ENCODE peak calls at places on chromosomes 11 and 22, in ten cellular contexts. One of them, this sample, is unnamed. For H3K4me1, the result is how much of the 10 kb centered on the place peaks cover.

GRCh38 chr11:6413791-6414231 is 5.1 kb downstream of the APBB1 start:
- DNase-seq in psoas muscle: no peak
- DNase-seq in fibroblast of lung: no peak
- DNase-seq in cardiac muscle cell: no peak
- DNase-seq in heart left ventricle: no peak
- DNase-seq in effector memory CD4-positive, alpha-beta T cell: peak
- DNase-seq in tibial artery: no peak
- DNase-seq in CD8-positive, alpha-beta memory T cell: peak
- DNase-seq in GM23248: peak
- DNase-seq in esophagus squamous epithelium: no peak
- DNase-seq in this sample: no peak

GRCh38 chr11:23991140-23991539 is 505.7 kb upstream of the LUZP2 start:
- DNase-seq in psoas muscle: no peak
- DNase-seq in fibroblast of lung: peak
- DNase-seq in cardiac muscle cell: peak
- DNase-seq in heart left ventricle: no peak
- DNase-seq in effector memory CD4-positive, alpha-beta T cell: no peak
- DNase-seq in tibial artery: no peak
- DNase-seq in CD8-positive, alpha-beta memory T cell: no peak
- DNase-seq in GM23248: peak
- DNase-seq in esophagus squamous epithelium: no peak
- DNase-seq in this sample: no peak

GRCh38 chr22:32309585-32310251 is 47.9 kb upstream of the RFPL3 start:
- DNase-seq in psoas muscle: no peak
- DNase-seq in fibroblast of lung: no peak
- DNase-seq in cardiac muscle cell: no peak
- DNase-seq in heart left ventricle: no peak
- DNase-seq in effector memory CD4-positive, alpha-beta T cell: no peak
- DNase-seq in tibial artery: no peak
- DNase-seq in CD8-positive, alpha-beta memory T cell: no peak
- DNase-seq in GM23248: no peak
- DNase-seq in esophagus squamous epithelium: no peak
- DNase-seq in this sample: peak

GRCh38 chr11:69636512-69636866 is 4.5 kb upstream of the CCND1 start:
- DNase-seq in psoas muscle: peak
- DNase-seq in fibroblast of lung: peak
- DNase-seq in cardiac muscle cell: peak
- DNase-seq in heart left ventricle: peak
- DNase-seq in effector memory CD4-positive, alpha-beta T cell: no peak
- DNase-seq in tibial artery: peak
- DNase-seq in CD8-positive, alpha-beta memory T cell: peak
- DNase-seq in GM23248: peak
- DNase-seq in esophagus squamous epithelium: no peak
- DNase-seq in this sample: peak

GRCh38 chr11:30006876-30007275 is 10.0 kb downstream of the KCNA4 start:
- DNase-seq in psoas muscle: no peak
- DNase-seq in fibroblast of lung: no peak
- DNase-seq in cardiac muscle cell: no peak
- DNase-seq in heart left ventricle: no peak
- DNase-seq in effector memory CD4-positive, alpha-beta T cell: no peak
- DNase-seq in tibial artery: no peak
- DNase-seq in CD8-positive, alpha-beta memory T cell: no peak
- DNase-seq in GM23248: no peak
- DNase-seq in esophagus squamous epithelium: no peak
- DNase-seq in this sample: no peak

GRCh38 chr11:83219095-83219494 is 25.6 kb downstream of the ANKRD42 start:
- DNase-seq in psoas muscle: no peak
- DNase-seq in fibroblast of lung: no peak
- DNase-seq in cardiac muscle cell: peak
- DNase-seq in heart left ventricle: no peak
- DNase-seq in effector memory CD4-positive, alpha-beta T cell: no peak
- DNase-seq in tibial artery: no peak
- DNase-seq in CD8-positive, alpha-beta memory T cell: no peak
- DNase-seq in GM23248: no peak
- DNase-seq in esophagus squamous epithelium: no peak
- DNase-seq in this sample: peak

GRCh38 chr11:110088535-110089344 is 4.5 kb upstream of the ZC3H12C start:
- DNase-seq in psoas muscle: no peak
- DNase-seq in fibroblast of lung: no peak
- DNase-seq in cardiac muscle cell: no peak
- DNase-seq in heart left ventricle: no peak
- DNase-seq in effector memory CD4-positive, alpha-beta T cell: no peak
- DNase-seq in tibial artery: no peak
- DNase-seq in CD8-positive, alpha-beta memory T cell: no peak
- DNase-seq in GM23248: no peak
- DNase-seq in esophagus squamous epithelium: no peak
- DNase-seq in this sample: no peak

GRCh38 chr22:22080270-22080669 is 97.7 kb upstream of the TOP3B start:
- DNase-seq in psoas muscle: no peak
- DNase-seq in fibroblast of lung: no peak
- DNase-seq in cardiac muscle cell: no peak
- DNase-seq in heart left ventricle: no peak
- DNase-seq in effector memory CD4-positive, alpha-beta T cell: no peak
- DNase-seq in tibial artery: no peak
- DNase-seq in CD8-positive, alpha-beta memory T cell: no peak
- DNase-seq in GM23248: no peak
- DNase-seq in esophagus squamous epithelium: no peak
- DNase-seq in this sample: no peak

GRCh38 chr11:118998822-118999221 is 884 bp downstream of the CENATAC start:
- DNase-seq in psoas muscle: no peak
- DNase-seq in fibroblast of lung: peak
- DNase-seq in cardiac muscle cell: peak
- DNase-seq in heart left ventricle: no peak
- DNase-seq in effector memory CD4-positive, alpha-beta T cell: no peak
- DNase-seq in tibial artery: no peak
- DNase-seq in CD8-positive, alpha-beta memory T cell: no peak
- DNase-seq in GM23248: peak
- DNase-seq in esophagus squamous epithelium: no peak
- DNase-seq in this sample: peak

GRCh38 chr11:91396243-91397133 is 828.1 kb upstream of the FAT3 start:
- DNase-seq in psoas muscle: no peak
- DNase-seq in fibroblast of lung: peak
- DNase-seq in cardiac muscle cell: no peak
- DNase-seq in heart left ventricle: no peak
- DNase-seq in effector memory CD4-positive, alpha-beta T cell: no peak
- DNase-seq in tibial artery: no peak
- DNase-seq in CD8-positive, alpha-beta memory T cell: no peak
- DNase-seq in GM23248: no peak
- DNase-seq in esophagus squamous epithelium: no peak
- DNase-seq in this sample: no peak

GRCh38 chr11:20274031-20274430 is 89.5 kb upstream of the HTATIP2 start:
- DNase-seq in psoas muscle: no peak
- DNase-seq in fibroblast of lung: no peak
- DNase-seq in cardiac muscle cell: no peak
- DNase-seq in heart left ventricle: no peak
- DNase-seq in effector memory CD4-positive, alpha-beta T cell: no peak
- DNase-seq in tibial artery: no peak
- DNase-seq in CD8-positive, alpha-beta memory T cell: no peak
- DNase-seq in GM23248: no peak
- DNase-seq in esophagus squamous epithelium: no peak
- DNase-seq in this sample: no peak

GRCh38 chr11:11970556-11970955 is 37.9 kb downstream of the DKK3 start:
- DNase-seq in psoas muscle: no peak
- DNase-seq in fibroblast of lung: no peak
- DNase-seq in cardiac muscle cell: no peak
- DNase-seq in heart left ventricle: no peak
- DNase-seq in effector memory CD4-positive, alpha-beta T cell: no peak
- DNase-seq in tibial artery: no peak
- DNase-seq in CD8-positive, alpha-beta memory T cell: no peak
- DNase-seq in GM23248: no peak
- DNase-seq in esophagus squamous epithelium: no peak
- DNase-seq in this sample: no peak

GRCh38 chr11:1755344-1756023 is 5.1 kb upstream of the IFITM10 start:
- DNase-seq in psoas muscle: no peak
- DNase-seq in fibroblast of lung: no peak
- DNase-seq in cardiac muscle cell: no peak
- DNase-seq in heart left ventricle: peak
- DNase-seq in effector memory CD4-positive, alpha-beta T cell: no peak
- DNase-seq in tibial artery: no peak
- DNase-seq in CD8-positive, alpha-beta memory T cell: no peak
- DNase-seq in GM23248: no peak
- DNase-seq in esophagus squamous epithelium: no peak
- DNase-seq in this sample: no peak

GRCh38 chr11:60498853-60499252 is 6.3 kb downstream of the MS4A12 start:
- DNase-seq in psoas muscle: no peak
- DNase-seq in fibroblast of lung: no peak
- DNase-seq in cardiac muscle cell: no peak
- DNase-seq in heart left ventricle: no peak
- DNase-seq in effector memory CD4-positive, alpha-beta T cell: no peak
- DNase-seq in tibial artery: peak
- DNase-seq in CD8-positive, alpha-beta memory T cell: no peak
- DNase-seq in GM23248: peak
- DNase-seq in esophagus squamous epithelium: no peak
- DNase-seq in this sample: no peak

GRCh38 chr11:76667271-76667818 is 3.2 kb downstream of the LRRC32 start:
- DNase-seq in psoas muscle: no peak
- DNase-seq in fibroblast of lung: no peak
- DNase-seq in cardiac muscle cell: no peak
- DNase-seq in heart left ventricle: peak
- DNase-seq in effector memory CD4-positive, alpha-beta T cell: no peak
- DNase-seq in tibial artery: peak
- DNase-seq in CD8-positive, alpha-beta memory T cell: no peak
- DNase-seq in GM23248: no peak
- DNase-seq in esophagus squamous epithelium: no peak
- DNase-seq in this sample: no peak
- H3K4me1 ChIP-seq in psoas muscle: under half
- H3K4me1 ChIP-seq in fibroblast of lung: under half
- H3K4me1 ChIP-seq in cardiac muscle cell: under half
- H3K4me1 ChIP-seq in heart left ventricle: under half
- H3K4me1 ChIP-seq in effector memory CD4-positive, alpha-beta T cell: under half
- H3K4me1 ChIP-seq in tibial artery: half or more
- H3K4me1 ChIP-seq in CD8-positive, alpha-beta memory T cell: under half
- H3K4me1 ChIP-seq in GM23248: under half
- H3K4me1 ChIP-seq in esophagus squamous epithelium: under half
- H3K4me1 ChIP-seq in this sample: under half

GRCh38 chr22:26494506-26494905 is 10.8 kb downstream of the SRRD start:
- DNase-seq in psoas muscle: no peak
- DNase-seq in fibroblast of lung: no peak
- DNase-seq in cardiac muscle cell: no peak
- DNase-seq in heart left ventricle: no peak
- DNase-seq in effector memory CD4-positive, alpha-beta T cell: no peak
- DNase-seq in tibial artery: no peak
- DNase-seq in CD8-positive, alpha-beta memory T cell: no peak
- DNase-seq in GM23248: no peak
- DNase-seq in esophagus squamous epithelium: no peak
- DNase-seq in this sample: no peak
- H3K4me1 ChIP-seq in psoas muscle: under half
- H3K4me1 ChIP-seq in fibroblast of lung: under half
- H3K4me1 ChIP-seq in cardiac muscle cell: under half
- H3K4me1 ChIP-seq in heart left ventricle: under half
- H3K4me1 ChIP-seq in effector memory CD4-positive, alpha-beta T cell: under half
- H3K4me1 ChIP-seq in tibial artery: under half
- H3K4me1 ChIP-seq in CD8-positive, alpha-beta memory T cell: under half
- H3K4me1 ChIP-seq in GM23248: under half
- H3K4me1 ChIP-seq in esophagus squamous epithelium: under half
- H3K4me1 ChIP-seq in this sample: under half

DNA sequence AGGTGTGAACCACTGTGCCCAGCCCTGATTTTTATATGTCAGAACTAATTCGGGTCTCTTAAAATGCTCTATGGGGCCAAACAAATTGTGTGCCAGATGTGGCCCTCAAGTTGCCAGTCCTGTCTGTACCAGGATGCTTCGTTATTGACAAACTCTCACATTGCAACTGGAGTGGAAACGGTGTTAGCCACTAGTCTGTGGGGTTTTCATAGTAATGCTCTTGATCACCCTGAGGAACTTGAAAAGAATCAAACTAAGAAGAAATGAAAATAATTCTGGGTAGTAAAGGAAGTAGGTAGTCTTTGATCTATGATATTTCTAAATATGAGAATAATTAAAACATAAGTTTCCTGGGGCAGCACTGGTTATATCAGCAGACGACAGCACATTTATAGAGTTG is 67.3 kb upstream of the ADSL start:
- DNase-seq in psoas muscle: no peak
- DNase-seq in fibroblast of lung: no peak
- DNase-seq in cardiac muscle cell: no peak
- DNase-seq in heart left ventricle: no peak
- DNase-seq in effector memory CD4-positive, alpha-beta T cell: no peak
- DNase-seq in tibial artery: no peak
- DNase-seq in CD8-positive, alpha-beta memory T cell: no peak
- DNase-seq in GM23248: no peak
- DNase-seq in esophagus squamous epithelium: no peak
- DNase-seq in this sample: no peak
- H3K4me1 ChIP-seq in psoas muscle: under half
- H3K4me1 ChIP-seq in fibroblast of lung: under half
- H3K4me1 ChIP-seq in cardiac muscle cell: under half
- H3K4me1 ChIP-seq in heart left ventricle: under half
- H3K4me1 ChIP-seq in effector memory CD4-positive, alpha-beta T cell: under half
- H3K4me1 ChIP-seq in tibial artery: under half
- H3K4me1 ChIP-seq in CD8-positive, alpha-beta memory T cell: under half
- H3K4me1 ChIP-seq in GM23248: under half
- H3K4me1 ChIP-seq in esophagus squamous epithelium: under half
- H3K4me1 ChIP-seq in this sample: under half

GRCh38 chr22:36455571-36456458 is 25.6 kb downstream of the TXN2 start:
- DNase-seq in psoas muscle: no peak
- DNase-seq in fibroblast of lung: no peak
- DNase-seq in cardiac muscle cell: no peak
- DNase-seq in heart left ventricle: no peak
- DNase-seq in effector memory CD4-positive, alpha-beta T cell: no peak
- DNase-seq in tibial artery: no peak
- DNase-seq in CD8-positive, alpha-beta memory T cell: no peak
- DNase-seq in GM23248: no peak
- DNase-seq in esophagus squamous epithelium: no peak
- DNase-seq in this sample: no peak

GRCh38 chr22:36453855-36454378 is 27.5 kb downstream of the TXN2 start:
- DNase-seq in psoas muscle: no peak
- DNase-seq in fibroblast of lung: no peak
- DNase-seq in cardiac muscle cell: no peak
- DNase-seq in heart left ventricle: no peak
- DNase-seq in effector memory CD4-positive, alpha-beta T cell: no peak
- DNase-seq in tibial artery: no peak
- DNase-seq in CD8-positive, alpha-beta memory T cell: no peak
- DNase-seq in GM23248: no peak
- DNase-seq in esophagus squamous epithelium: no peak
- DNase-seq in this sample: no peak

GRCh38 chr22:36454916-36455570 is 26.4 kb downstream of the TXN2 start:
- DNase-seq in psoas muscle: peak
- DNase-seq in fibroblast of lung: peak
- DNase-seq in cardiac muscle cell: peak
- DNase-seq in heart left ventricle: peak
- DNase-seq in effector memory CD4-positive, alpha-beta T cell: peak
- DNase-seq in tibial artery: peak
- DNase-seq in CD8-positive, alpha-beta memory T cell: peak
- DNase-seq in GM23248: peak
- DNase-seq in esophagus squamous epithelium: peak
- DNase-seq in this sample: peak

GRCh38 chr22:36452473-36453265 is 28.8 kb downstream of the TXN2 start:
- DNase-seq in psoas muscle: no peak
- DNase-seq in fibroblast of lung: no peak
- DNase-seq in cardiac muscle cell: no peak
- DNase-seq in heart left ventricle: no peak
- DNase-seq in effector memory CD4-positive, alpha-beta T cell: no peak
- DNase-seq in tibial artery: no peak
- DNase-seq in CD8-positive, alpha-beta memory T cell: no peak
- DNase-seq in GM23248: no peak
- DNase-seq in esophagus squamous epithelium: no peak
- DNase-seq in this sample: no peak

DNA sequence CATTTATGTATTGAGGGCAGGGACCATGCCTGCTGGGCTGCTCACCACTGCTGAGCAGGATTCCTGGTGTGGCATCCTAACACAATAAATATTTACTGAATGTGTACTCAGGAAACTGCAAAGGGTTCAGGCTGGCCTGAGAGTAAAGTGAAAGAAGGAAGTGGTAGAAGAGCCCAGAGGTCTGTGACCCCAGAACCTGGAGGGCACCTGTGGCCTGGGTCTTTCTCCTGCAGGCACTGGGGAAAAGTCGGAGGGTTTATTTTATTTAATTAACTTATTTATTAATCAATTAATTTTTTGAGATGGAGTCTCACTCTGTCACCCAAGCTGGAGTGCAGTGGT is 28.2 kb downstream of the TXN2 start:
- DNase-seq in psoas muscle: no peak
- DNase-seq in fibroblast of lung: no peak
- DNase-seq in cardiac muscle cell: no peak
- DNase-seq in heart left ventricle: no peak
- DNase-seq in effector memory CD4-positive, alpha-beta T cell: no peak
- DNase-seq in tibial artery: no peak
- DNase-seq in CD8-positive, alpha-beta memory T cell: no peak
- DNase-seq in GM23248: peak
- DNase-seq in esophagus squamous epithelium: no peak
- DNase-seq in this sample: no peak
- H3K4me1 ChIP-seq in psoas muscle: half or more
- H3K4me1 ChIP-seq in fibroblast of lung: under half
- H3K4me1 ChIP-seq in cardiac muscle cell: under half
- H3K4me1 ChIP-seq in heart left ventricle: under half
- H3K4me1 ChIP-seq in effector memory CD4-positive, alpha-beta T cell: half or more
- H3K4me1 ChIP-seq in tibial artery: half or more
- H3K4me1 ChIP-seq in CD8-positive, alpha-beta memory T cell: half or more
- H3K4me1 ChIP-seq in GM23248: under half
- H3K4me1 ChIP-seq in esophagus squamous epithelium: half or more
- H3K4me1 ChIP-seq in this sample: under half

This sample was measured in GM23338.